ENCODE peak calls at places on chromosomes 2 and 18, in ten cellular contexts. O, K, Q, D, A, M, I, Z, B and S are unnamed samples.

GRCh38 chr18:11066038-11066437 is 83.3 kb downstream of the PIEZO2 start:
- DNase-seq in O (no peak), K (no peak), Q (no peak), D (no peak), A (no peak), M (no peak), I (no peak), Z (no peak), B (peak; percentile 85), S (no peak)

GRCh38 chr18:2963048-2963447 is 49.9 kb downstream of the LPIN2 start:
- DNase-seq in O (no peak), K (no peak), Q (no peak), D (peak; percentile 49), A (no peak), M (no peak), I (no peak), Z (no peak), B (no peak), S (no peak)

GRCh38 chr18:45449761-45450227 is 165.5 kb upstream of the SLC14A2 start:
- DNase-seq in O (no peak), K (no peak), Q (no peak), D (no peak), A (peak; percentile 68), M (no peak), I (no peak), Z (peak; percentile 77), B (no peak), S (no peak)

GRCh38 chr2:102048465-102048864 is 56.7 kb downstream of the IL1R2 start:
- DNase-seq in O (no peak), K (no peak), Q (peak; percentile 22), D (no peak), A (no peak), M (peak; percentile 72), I (no peak), Z (no peak), B (no peak), S (no peak)

GRCh38 chr2:230898661-230899091 is 26.4 kb downstream of the GPR55 start:
- DNase-seq in O (no peak), K (no peak), Q (no peak), D (no peak), A (peak; percentile 22), M (no peak), I (peak; percentile 51), Z (no peak), B (no peak), S (no peak)

GRCh38 chr2:45567288-45567963 is 43.6 kb downstream of the SRBD1 start:
- DNase-seq in O (no peak), K (no peak), Q (no peak), D (no peak), A (no peak), M (no peak), I (no peak), Z (no peak), B (no peak), S (no peak)

GRCh38 chr2:232235716-232236115 is 142.8 kb upstream of the ALPP start:
- DNase-seq in O (no peak), K (no peak), Q (no peak), D (no peak), A (no peak), M (no peak), I (no peak), Z (peak; percentile 1), B (peak; percentile 18), S (no peak)

GRCh38 chr2:46200100-46200690 is 97.0 kb upstream of the EPAS1 start:
- DNase-seq in O (no peak), K (no peak), Q (no peak), D (no peak), A (no peak), M (no peak), I (no peak), Z (no peak), B (no peak), S (no peak)

GRCh38 chr18:57002627-57003026 is 144.3 kb upstream of the BOD1L2 start:
- DNase-seq in O (no peak), K (no peak), Q (no peak), D (no peak), A (no peak), M (peak; percentile 2), I (no peak), Z (peak; percentile 7), B (no peak), S (no peak)

GRCh38 chr18:67302043-67302442 is 214.5 kb downstream of the DSEL start:
- DNase-seq in O (peak; percentile 4), K (no peak), Q (no peak), D (no peak), A (no peak), M (peak; percentile 65), I (no peak), Z (no peak), B (no peak), S (peak; percentile 1)

GRCh38 chr2:170911314-170911889 is 17.7 kb upstream of the GORASP2 start:
- DNase-seq in O (no peak), K (no peak), Q (no peak), D (no peak), A (no peak), M (no peak), I (no peak), Z (no peak), B (no peak), S (no peak)

GRCh38 chr2:234411793-234412192 is 85.1 kb downstream of the ARL4C start:
- DNase-seq in O (no peak), K (no peak), Q (no peak), D (no peak), A (no peak), M (no peak), I (no peak), Z (no peak), B (no peak), S (no peak)

GRCh38 chr2:199163901-199164300 is 293.8 kb downstream of the SATB2 start:
- DNase-seq in O (no peak), K (no peak), Q (no peak), D (no peak), A (no peak), M (no peak), I (no peak), Z (no peak), B (no peak), S (no peak)

GRCh38 chr2:128424406-128424805 is 105.7 kb upstream of the HS6ST1 start:
- DNase-seq in O (no peak), K (no peak), Q (no peak), D (no peak), A (no peak), M (no peak), I (no peak), Z (no peak), B (no peak), S (no peak)

GRCh38 chr2:100992262-100992661 is 9.8 kb upstream of the RPL31 start:
- DNase-seq in O (no peak), K (no peak), Q (no peak), D (no peak), A (no peak), M (no peak), I (no peak), Z (no peak), B (no peak), S (no peak)